ENCODE peak calls at places on chromosomes 16 and 17, in five cellular contexts. K is IMR-90, Z is fibroblast of the conjunctiva, L is AG04449, M is iPS DF 6.9. V is an unnamed sample.

GRCh38 chr16:85608515-85608885 is 4.6 kb upstream of the GSE1 start:
- DNase-seq in K (no peak), Z (no peak), L (no peak), M (no peak), V (no peak)

GRCh38 chr17:80045703-80046102 is 9.3 kb downstream of the CCDC40 start:
- DNase-seq in K (no peak), Z (no peak), L (no peak), M (no peak), V (no peak)

GRCh38 chr17:1920948-1921351 is 91.1 kb downstream of the RPA1 start:
- DNase-seq in K (no peak), Z (no peak), L (no peak), M (no peak), V (no peak)

GRCh38 chr17:55750750-55751641 is at the start of gene PCTP:
- DNase-seq in K (peak), Z (peak), L (no peak), M (peak), V (no peak)

GRCh38 chr16:85286970-85287814 is 174.9 kb upstream of the CIBAR2 start:
- DNase-seq in K (peak), Z (no peak), L (no peak), M (no peak), V (no peak)

GRCh38 chr16:47055136-47055885 is 81.8 kb upstream of the DNAJA2 start:
- DNase-seq in K (no peak), Z (no peak), L (no peak), M (no peak), V (no peak)

GRCh38 chr17:51995797-51996403 is 162.6 kb downstream of the CA10 start:
- DNase-seq in K (no peak), Z (no peak), L (no peak), M (no peak), V (no peak)

GRCh38 chr17:40374965-40375498 is 10.5 kb upstream of the GJD3 start:
- DNase-seq in K (no peak), Z (no peak), L (no peak), M (no peak), V (no peak)

GRCh38 chr17:27968206-27968732 is 74.2 kb upstream of the NLK start:
- DNase-seq in K (no peak), Z (no peak), L (no peak), M (no peak), V (no peak)

GRCh38 chr16:19410435-19411153 is 7.1 kb upstream of the TMC5 start:
- DNase-seq in K (no peak), Z (no peak), L (no peak), M (peak), V (no peak)

GRCh38 chr17:64491034-64491860 is 5.6 kb downstream of the POLG2 start:
- DNase-seq in K (peak), Z (no peak), L (no peak), M (no peak), V (no peak)

GRCh38 chr17:17496189-17497064 is at the start of gene RASD1:
- DNase-seq in K (peak), Z (peak), L (no peak), M (no peak), V (no peak)

GRCh38 chr17:40315678-40316570 is 6.9 kb downstream of the RARA start:
- DNase-seq in K (no peak), Z (no peak), L (no peak), M (no peak), V (no peak)

GRCh38 chr17:45261577-45262515 is at the start of gene SPATA32:
- DNase-seq in K (peak), Z (no peak), L (no peak), M (no peak), V (no peak)

GRCh38 chr17:40354191-40355122 is 10.1 kb downstream of the GJD3 start:
- DNase-seq in K (no peak), Z (no peak), L (no peak), M (no peak), V (peak)

GRCh38 chr16:2515180-2515803 is 1.5 kb downstream of the ATP6V0C start:
- DNase-seq in K (no peak), Z (no peak), L (no peak), M (no peak), V (no peak)

GRCh38 chr16:57480127-57480753 is 6.1 kb downstream of the DOK4 start:
- DNase-seq in K (peak), Z (no peak), L (no peak), M (no peak), V (no peak)

GRCh38 chr16:11050954-11051353 is 106.6 kb downstream of the CLEC16A start:
- DNase-seq in K (no peak), Z (no peak), L (no peak), M (no peak), V (no peak)

GRCh38 chr17:59387351-59388069 is 56.1 kb downstream of the YPEL2 start:
- DNase-seq in K (no peak), Z (no peak), L (no peak), M (no peak), V (no peak)

GRCh38 chr16:31138621-31139578 is 3.4 kb upstream of the PRSS8 start:
- DNase-seq in K (peak), Z (peak), L (no peak), M (no peak), V (no peak)

GRCh38 chr16:82651921-82652601 is 25.3 kb downstream of the CDH13 start:
- DNase-seq in K (no peak), Z (no peak), L (no peak), M (no peak), V (no peak)

V was measured in vagina.